ENCODE peak calls at places on chromosomes 3 and 15, in four cellular contexts. Q, O, A and F are unnamed samples.

GRCh38 chr3:171000281-171000680 is 26.2 kb downstream of the SLC2A2 start:
- DNase-seq in Q (no peak), A (no peak), O (no peak), F (no peak)

GRCh38 chr15:48427960-48428547 is 96.8 kb downstream of the DUT start:
- DNase-seq in A (no peak), O (no peak), Q (no peak), F (no peak)

GRCh38 chr3:152213086-152213674 is 55.5 kb upstream of the MBNL1 start:
- DNase-seq in Q (no peak), A (no peak), O (no peak), F (no peak)

GRCh38 chr3:166844329-166844728 is 535.8 kb downstream of the ZBBX start:
- DNase-seq in A (no peak), Q (no peak), O (no peak), F (no peak)

GRCh38 chr15:89353991-89354390 is 19.4 kb upstream of the POLG start:
- DNase-seq in Q (no peak), O (no peak), A (no peak), F (no peak)

GRCh38 chr3:133742351-133743091 is 3.7 kb upstream of the TF start:
- DNase-seq in A (no peak), O (peak; percentile 7), Q (no peak), F (no peak)

GRCh38 chr3:194956697-194957396 is 271.2 kb downstream of the FAM43A start:
- DNase-seq in Q (no peak), O (no peak), A (no peak), F (no peak)

GRCh38 chr3:53773586-53774368 is 72.4 kb downstream of the CHDH start:
- DNase-seq in Q (no peak), O (peak; percentile 82), A (no peak), F (no peak)

GRCh38 chr3:124133366-124133940 is 141.5 kb upstream of the ROPN1 start:
- DNase-seq in A (no peak), Q (no peak), O (no peak), F (no peak)

GRCh38 chr3:187296058-187296457 is 4.5 kb upstream of the MASP1 start:
- DNase-seq in A (no peak), Q (no peak), O (no peak), F (no peak)

GRCh38 chr3:168124791-168125190 is 29.1 kb upstream of the GOLIM4 start:
- DNase-seq in Q (no peak), O (no peak), A (no peak), F (no peak)

GRCh38 chr15:99987701-99988100 is 254.5 kb upstream of the LYSMD4 start:
- DNase-seq in A (no peak), O (no peak), Q (no peak), F (no peak)

GRCh38 chr3:139620438-139620837 is 57.3 kb downstream of the NMNAT3 start:
- DNase-seq in A (no peak), Q (no peak), O (no peak), F (no peak)

GRCh38 chr15:85858586-85859375 is 64.1 kb upstream of the KLHL25 start:
- DNase-seq in Q (peak; percentile 70), O (no peak), A (peak; percentile 79), F (peak; percentile 47)

GRCh38 chr15:68369931-68370767 is 61.8 kb downstream of the ITGA11 start:
- DNase-seq in A (no peak), O (no peak), Q (no peak), F (no peak)

GRCh38 chr3:15292765-15293522 is 39.4 kb downstream of the SH3BP5 start:
- DNase-seq in A (peak; percentile 85), O (no peak), Q (peak; percentile 89), F (no peak)

GRCh38 chr15:25092661-25093060 is 137.9 kb downstream of the SNRPN start:
- DNase-seq in O (no peak), A (no peak), Q (no peak), F (no peak)
- H3K9me3 ChIP-seq in O (peaks cover 5% of the 10 kb centered on the region), A (peaks cover 24% of the 10 kb centered on the region), Q (peaks cover 14% of the 10 kb centered on the region), F (peaks cover 31% of the 10 kb centered on the region)

GRCh38 chr3:183044547-183045229 is 54.6 kb downstream of the MCCC1 start:
- DNase-seq in O (peak; percentile 90), A (no peak), Q (no peak), F (no peak)
- H3K9me3 ChIP-seq in O (no peaks in the 10 kb centered on the region), A (no peaks in the 10 kb centered on the region), Q (no peaks in the 10 kb centered on the region), F (no peaks in the 10 kb centered on the region)

DNA sequence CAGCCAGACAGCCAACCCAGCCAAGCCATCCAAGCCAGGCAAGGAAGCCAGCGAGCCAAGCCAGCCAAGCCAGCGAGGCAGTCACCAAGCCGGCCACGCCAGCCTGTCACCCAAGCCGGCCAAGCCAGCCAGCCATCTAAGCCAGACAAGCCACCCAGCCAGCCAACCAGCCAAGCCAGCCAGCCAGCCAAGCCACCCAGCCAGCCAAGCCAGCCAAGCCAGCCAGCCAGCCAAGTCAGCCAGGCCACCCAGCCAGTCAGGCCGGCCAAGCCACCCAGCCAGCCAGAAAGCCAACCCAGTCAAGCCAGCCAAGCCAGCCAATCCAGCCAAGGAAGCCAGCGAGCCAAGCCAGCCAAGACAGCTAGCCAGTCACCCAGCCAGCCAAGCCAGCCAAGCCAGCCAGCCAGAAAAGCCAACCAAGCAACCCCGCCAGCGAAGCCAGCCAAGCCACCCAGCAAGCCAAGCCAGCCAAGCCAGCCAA is 201.2 kb downstream of the GOLGA6L6 start:
- DNase-seq in Q (peak; percentile 77), A (peak; percentile 91), O (no peak), F (peak; percentile 37)
- H3K9me3 ChIP-seq in Q (no peaks in the 10 kb centered on the region), A (no peaks in the 10 kb centered on the region), O (peaks cover 4% of the 10 kb centered on the region), F (peaks cover 4% of the 10 kb centered on the region)

DNA sequence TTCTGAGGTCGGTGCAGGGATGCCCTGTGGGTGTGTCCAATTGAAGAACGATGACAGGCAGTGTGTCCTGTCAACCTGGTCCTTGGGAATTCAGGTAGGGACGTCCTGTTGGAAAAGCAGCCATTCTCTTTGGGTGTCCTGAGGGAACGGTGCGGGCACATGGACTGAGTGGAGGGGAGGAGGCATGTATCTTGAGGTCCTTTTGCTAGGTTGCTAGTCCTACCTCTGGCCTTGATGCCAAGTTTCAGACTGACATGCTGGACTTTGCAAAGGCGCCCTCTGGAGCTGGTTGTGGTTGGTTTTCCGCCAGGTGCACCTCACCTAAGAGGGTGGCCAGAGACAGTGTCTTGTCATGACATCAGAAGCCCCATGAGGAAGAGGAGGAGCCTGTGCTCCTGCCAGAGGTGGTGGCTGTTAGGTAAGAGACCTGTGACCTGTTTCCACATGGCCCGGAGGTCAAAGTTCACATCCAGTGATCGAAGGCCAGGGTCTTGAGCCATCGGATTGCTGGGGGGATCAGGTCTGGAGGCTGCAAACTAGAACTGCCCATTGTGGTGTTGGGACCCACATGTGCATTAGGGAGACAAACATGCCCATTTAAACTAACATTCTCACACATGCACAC is 106.3 kb downstream of the SNRPN start:
- DNase-seq in O (no peak), Q (no peak), A (no peak), F (no peak)
- H3K9me3 ChIP-seq in O (peaks cover 72% of the 10 kb centered on the region), Q (peaks cover 93% of the 10 kb centered on the region), A (peaks cover 97% of the 10 kb centered on the region), F (peaks cover 51% of the 10 kb centered on the region)

DNA sequence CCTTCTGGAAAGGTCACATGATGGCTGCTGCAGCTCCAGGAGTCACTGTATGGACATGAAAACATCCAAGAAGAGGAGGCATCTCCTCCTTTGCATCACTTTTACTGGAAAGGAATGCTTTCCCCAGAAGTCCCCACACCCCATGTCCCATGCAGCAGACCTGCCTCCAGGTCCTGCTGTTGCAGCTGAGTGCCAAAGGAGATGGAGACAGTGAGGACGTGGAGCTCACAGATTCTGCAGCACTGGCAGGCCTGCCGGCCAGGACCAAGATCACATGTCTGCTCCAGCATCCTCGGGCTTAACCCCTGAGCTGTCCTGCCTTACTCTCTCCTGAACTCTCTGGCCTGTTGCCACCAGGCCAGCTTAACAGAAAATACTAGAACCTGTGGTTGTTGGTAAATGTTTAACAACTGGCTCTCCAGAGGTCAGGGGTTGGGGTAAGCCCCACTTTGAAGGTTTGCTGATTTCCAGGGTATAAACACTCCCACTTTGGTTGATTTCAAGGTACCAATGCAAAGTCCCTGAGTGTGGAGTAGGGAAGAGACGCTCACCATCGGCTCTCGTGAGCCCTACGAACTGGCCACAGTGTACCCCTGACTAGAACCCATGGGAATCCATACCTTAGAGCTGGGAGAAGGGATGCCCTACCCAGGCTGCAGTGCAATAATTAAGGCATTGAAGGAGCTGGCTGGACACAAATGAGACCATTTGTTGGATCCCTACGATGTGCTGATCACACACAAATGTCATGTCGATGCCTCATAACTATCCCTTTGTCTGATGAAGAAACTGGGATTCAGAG is 147.8 kb downstream of the OR4M2 start:
- DNase-seq in A (no peak), Q (no peak), O (no peak), F (no peak)
- H3K9me3 ChIP-seq in A (no peaks in the 10 kb centered on the region), Q (no peaks in the 10 kb centered on the region), O (no peaks in the 10 kb centered on the region), F (no peaks in the 10 kb centered on the region)

GRCh38 chr15:94538280-94538679 is 306.9 kb downstream of the MCTP2 start:
- DNase-seq in O (no peak), A (no peak), Q (no peak), F (no peak)

GRCh38 chr15:94546838-94547237 is 315.5 kb downstream of the MCTP2 start:
- DNase-seq in Q (no peak), A (no peak), O (no peak), F (no peak)

DNA sequence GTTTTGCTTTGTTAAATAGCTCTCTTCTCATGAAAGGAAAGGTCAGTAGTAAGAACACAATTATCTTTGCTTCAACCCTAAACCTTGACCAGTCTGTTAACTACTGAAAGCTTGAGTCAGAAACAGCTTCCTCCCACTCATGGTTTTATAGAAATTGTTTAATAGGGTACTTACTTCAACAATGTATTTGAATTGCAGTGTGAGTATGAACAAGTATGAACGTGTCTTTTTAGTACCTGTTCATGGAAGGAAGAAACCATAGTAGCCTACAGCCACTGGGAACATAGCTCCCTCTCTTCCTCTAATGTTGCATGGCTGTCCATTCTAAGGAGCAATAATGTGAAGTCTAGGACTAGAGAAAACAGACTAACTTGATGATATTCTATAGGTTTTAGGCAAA is 311.0 kb downstream of the MCTP2 start:
- DNase-seq in O (no peak), A (no peak), Q (no peak), F (no peak)
- H3K9me3 ChIP-seq in O (no peaks in the 10 kb centered on the region), A (no peaks in the 10 kb centered on the region), Q (peaks cover 2% of the 10 kb centered on the region), F (no peaks in the 10 kb centered on the region)

GRCh38 chr15:87873501-87873900 is 383.0 kb downstream of the NTRK3 start:
- DNase-seq in A (no peak), Q (no peak), O (no peak), F (no peak)
- H3K9me3 ChIP-seq in A (no peaks in the 10 kb centered on the region), Q (no peaks in the 10 kb centered on the region), O (no peaks in the 10 kb centered on the region), F (no peaks in the 10 kb centered on the region)